ENCODE peak calls at places on chromosomes 12 and 14, in six cellular contexts. One of them, this sample, is unnamed.

GRCh38 chr14:56816575-56817391 is 6.5 kb upstream of the OTX2 start:
- DNase-seq in choroid plexus epithelial cell: no peak
- DNase-seq in AG10803: no peak
- DNase-seq in upper lobe of right lung: no peak
- DNase-seq in K562: no peak
- DNase-seq in foreskin fibroblast: no peak
- DNase-seq in this sample: no peak

GRCh38 chr12:50403001-50403440 is 2.3 kb downstream of the LARP4 start:
- DNase-seq in K562: no peak
- DNase-seq in upper lobe of right lung: no peak
- DNase-seq in choroid plexus epithelial cell: no peak
- DNase-seq in AG10803: no peak
- DNase-seq in foreskin fibroblast: no peak
- DNase-seq in this sample: no peak

GRCh38 chr12:25855716-25856115 is 102.8 kb upstream of the RASSF8 start:
- DNase-seq in AG10803: peak
- DNase-seq in upper lobe of right lung: no peak
- DNase-seq in K562: no peak
- DNase-seq in choroid plexus epithelial cell: peak
- DNase-seq in foreskin fibroblast: peak
- DNase-seq in this sample: no peak

GRCh38 chr14:65224799-65225198 is 122.5 kb upstream of the MAX start:
- DNase-seq in upper lobe of right lung: no peak
- DNase-seq in AG10803: peak
- DNase-seq in K562: no peak
- DNase-seq in foreskin fibroblast: peak
- DNase-seq in choroid plexus epithelial cell: no peak
- DNase-seq in this sample: peak

GRCh38 chr12:26091837-26092236 is 33.0 kb downstream of the BHLHE41 start:
- DNase-seq in AG10803: no peak
- DNase-seq in choroid plexus epithelial cell: peak
- DNase-seq in upper lobe of right lung: no peak
- DNase-seq in foreskin fibroblast: peak
- DNase-seq in K562: no peak
- DNase-seq in this sample: peak

GRCh38 chr12:68334136-68334535 is 2.0 kb upstream of the MDM1 start:
- DNase-seq in AG10803: no peak
- DNase-seq in K562: no peak
- DNase-seq in foreskin fibroblast: no peak
- DNase-seq in upper lobe of right lung: no peak
- DNase-seq in choroid plexus epithelial cell: no peak
- DNase-seq in this sample: peak

GRCh38 chr12:24560867-24561266 is 388.0 kb downstream of the BCAT1 start:
- DNase-seq in K562: no peak
- DNase-seq in AG10803: no peak
- DNase-seq in upper lobe of right lung: no peak
- DNase-seq in choroid plexus epithelial cell: peak
- DNase-seq in foreskin fibroblast: no peak
- DNase-seq in this sample: no peak

GRCh38 chr12:116310082-116310481 is 32.6 kb upstream of the MED13L start:
- DNase-seq in foreskin fibroblast: no peak
- DNase-seq in AG10803: no peak
- DNase-seq in choroid plexus epithelial cell: no peak
- DNase-seq in K562: no peak
- DNase-seq in upper lobe of right lung: no peak
- DNase-seq in this sample: no peak

GRCh38 chr14:101476931-101477553 is 84.3 kb upstream of the DIO3 start:
- DNase-seq in AG10803: no peak
- DNase-seq in foreskin fibroblast: no peak
- DNase-seq in upper lobe of right lung: peak
- DNase-seq in K562: no peak
- DNase-seq in choroid plexus epithelial cell: no peak
- DNase-seq in this sample: peak

GRCh38 chr12:19547258-19547657 is 108.0 kb downstream of the AEBP2 start:
- DNase-seq in AG10803: peak
- DNase-seq in foreskin fibroblast: peak
- DNase-seq in choroid plexus epithelial cell: peak
- DNase-seq in upper lobe of right lung: no peak
- DNase-seq in K562: no peak
- DNase-seq in this sample: no peak

GRCh38 chr12:54933381-54933780 is 51.2 kb downstream of the TESPA1 start:
- DNase-seq in AG10803: no peak
- DNase-seq in upper lobe of right lung: no peak
- DNase-seq in choroid plexus epithelial cell: peak
- DNase-seq in foreskin fibroblast: peak
- DNase-seq in K562: no peak
- DNase-seq in this sample: peak

DNA sequence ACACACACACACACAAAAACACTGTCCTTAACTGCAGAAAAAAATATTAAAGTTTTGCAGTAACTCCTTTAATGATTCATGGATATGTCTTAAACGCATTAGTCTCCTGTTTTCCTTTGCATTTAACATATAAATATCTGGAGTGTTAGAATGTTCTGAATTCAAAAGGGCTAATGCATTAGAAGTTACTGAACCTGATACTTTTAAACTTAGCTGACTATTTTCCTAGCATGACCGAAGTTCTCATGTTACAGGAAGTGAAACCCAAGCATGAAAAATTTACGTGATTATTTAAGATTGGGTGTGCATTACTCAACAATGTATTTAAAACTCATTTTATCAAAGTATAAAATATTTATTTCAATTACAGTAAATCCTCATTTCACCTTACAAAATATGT is 791.2 kb downstream of the FLRT2 start:
- DNase-seq in K562: no peak
- DNase-seq in choroid plexus epithelial cell: peak
- DNase-seq in foreskin fibroblast: peak
- DNase-seq in upper lobe of right lung: no peak
- DNase-seq in AG10803: no peak
- DNase-seq in this sample: no peak
- H3K4me3 ChIP-seq in K562: no peak
- H3K4me3 ChIP-seq in choroid plexus epithelial cell: no peak
- H3K4me3 ChIP-seq in foreskin fibroblast: no peak
- H3K4me3 ChIP-seq in upper lobe of right lung: no peak
- H3K4me3 ChIP-seq in AG10803: no peak
- H3K4me3 ChIP-seq in this sample: no peak

DNA sequence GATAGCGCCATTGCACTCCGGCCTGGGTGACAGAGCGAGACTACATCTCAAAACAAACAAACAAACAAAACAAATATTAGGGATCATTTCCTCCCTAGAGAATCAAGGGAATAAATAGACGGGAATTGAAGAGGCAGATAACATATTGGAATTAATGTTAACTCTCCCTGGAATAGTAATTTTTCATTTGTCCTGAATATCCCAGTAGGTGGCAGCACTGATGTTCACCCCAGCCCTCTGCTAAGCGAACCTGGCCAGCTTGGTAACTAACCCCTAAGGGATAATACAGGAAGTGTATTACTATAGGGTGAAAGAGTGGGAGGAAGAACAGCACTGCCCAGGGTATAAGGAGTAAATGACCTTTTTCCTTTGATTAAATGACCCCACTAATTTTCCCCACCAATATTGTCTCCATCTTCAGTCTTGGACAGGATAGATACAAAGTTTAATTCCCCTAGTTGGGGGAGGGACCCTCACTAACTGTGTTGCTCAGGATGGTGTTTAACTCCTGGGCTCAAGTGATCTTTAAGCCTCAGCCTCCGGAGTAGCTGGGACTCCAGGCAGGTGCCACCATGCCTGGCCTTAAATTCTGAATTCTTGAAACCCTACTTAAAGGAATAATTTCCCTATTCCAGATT is 40.5 kb downstream of the SLC2A14 start:
- DNase-seq in foreskin fibroblast: peak
- DNase-seq in upper lobe of right lung: no peak
- DNase-seq in choroid plexus epithelial cell: peak
- DNase-seq in K562: peak
- DNase-seq in AG10803: peak
- DNase-seq in this sample: peak
- TF ChIP-seq CTCF in foreskin fibroblast: peak
- TF ChIP-seq CTCF in upper lobe of right lung: peak
- TF ChIP-seq CTCF in choroid plexus epithelial cell: peak
- TF ChIP-seq CTCF in K562: peak
- TF ChIP-seq CTCF in AG10803: peak
- TF ChIP-seq CTCF in this sample: peak

GRCh38 chr14:77043177-77043983 is 14.9 kb upstream of the IRF2BPL start:
- DNase-seq in foreskin fibroblast: peak
- DNase-seq in upper lobe of right lung: no peak
- DNase-seq in choroid plexus epithelial cell: peak
- DNase-seq in K562: no peak
- DNase-seq in AG10803: peak
- DNase-seq in this sample: peak
- H3K4me3 ChIP-seq in foreskin fibroblast: peak
- H3K4me3 ChIP-seq in upper lobe of right lung: no peak
- H3K4me3 ChIP-seq in choroid plexus epithelial cell: no peak
- H3K4me3 ChIP-seq in K562: no peak
- H3K4me3 ChIP-seq in AG10803: peak
- H3K4me3 ChIP-seq in this sample: no peak

GRCh38 chr12:66235626-66236281 is 46.7 kb downstream of the IRAK3 start:
- DNase-seq in K562: no peak
- DNase-seq in upper lobe of right lung: no peak
- DNase-seq in foreskin fibroblast: peak
- DNase-seq in choroid plexus epithelial cell: peak
- DNase-seq in AG10803: peak
- DNase-seq in this sample: no peak
- TF ChIP-seq CTCF in K562: no peak
- TF ChIP-seq CTCF in upper lobe of right lung: peak
- TF ChIP-seq CTCF in foreskin fibroblast: no peak
- TF ChIP-seq CTCF in choroid plexus epithelial cell: peak
- TF ChIP-seq CTCF in AG10803: peak
- TF ChIP-seq CTCF in this sample: no peak

GRCh38 chr12:56374726-56375597 is 12.3 kb upstream of the APOF start:
- DNase-seq in choroid plexus epithelial cell: no peak
- DNase-seq in foreskin fibroblast: no peak
- DNase-seq in upper lobe of right lung: no peak
- DNase-seq in K562: no peak
- DNase-seq in AG10803: no peak
- DNase-seq in this sample: peak
- H3K4me3 ChIP-seq in choroid plexus epithelial cell: no peak
- H3K4me3 ChIP-seq in foreskin fibroblast: no peak
- H3K4me3 ChIP-seq in upper lobe of right lung: no peak
- H3K4me3 ChIP-seq in K562: no peak
- H3K4me3 ChIP-seq in AG10803: no peak
- H3K4me3 ChIP-seq in this sample: no peak

This sample was measured in PC-3.